ENCODE peak calls at places on chromosomes 12 and 14, in ten cellular contexts. One of them, this sample, is unnamed.

GRCh38 chr12:70576341-70577282 is 60.6 kb downstream of the PTPRB start:
- DNase-seq in CD8-positive, alpha-beta T cell: no peak
- DNase-seq in small intestine: peak; percentile 78
- DNase-seq in SK-N-MC: peak; percentile 63
- DNase-seq in right lobe of liver: no peak
- DNase-seq in brain microvascular endothelial cell: peak; percentile 41
- DNase-seq in stomach: no peak
- DNase-seq in PC-3: peak; percentile 88
- DNase-seq in right cardiac atrium: no peak
- DNase-seq in K562: peak; percentile 72
- DNase-seq in this sample: no peak

GRCh38 chr12:115207216-115207915 is 523.4 kb upstream of the TBX3 start:
- DNase-seq in stomach: no peak
- DNase-seq in right lobe of liver: no peak
- DNase-seq in right cardiac atrium: no peak
- DNase-seq in PC-3: no peak
- DNase-seq in brain microvascular endothelial cell: no peak
- DNase-seq in small intestine: no peak
- DNase-seq in SK-N-MC: no peak
- DNase-seq in CD8-positive, alpha-beta T cell: no peak
- DNase-seq in K562: no peak
- DNase-seq in this sample: no peak

GRCh38 chr12:120116792-120117651 is 469 bp upstream of the RAB35 start:
- DNase-seq in SK-N-MC: peak; percentile 52
- DNase-seq in stomach: peak; percentile 95
- DNase-seq in brain microvascular endothelial cell: peak; percentile 92
- DNase-seq in small intestine: peak; percentile 95
- DNase-seq in right cardiac atrium: peak; percentile 97
- DNase-seq in K562: peak; percentile 96
- DNase-seq in right lobe of liver: peak; percentile 96
- DNase-seq in PC-3: peak; percentile 97
- DNase-seq in CD8-positive, alpha-beta T cell: peak; percentile 95
- DNase-seq in this sample: peak; percentile 96

GRCh38 chr12:121166356-121166755 is 33.7 kb downstream of the P2RX7 start:
- DNase-seq in PC-3: no peak
- DNase-seq in SK-N-MC: no peak
- DNase-seq in stomach: no peak
- DNase-seq in K562: no peak
- DNase-seq in right cardiac atrium: no peak
- DNase-seq in small intestine: no peak
- DNase-seq in CD8-positive, alpha-beta T cell: no peak
- DNase-seq in brain microvascular endothelial cell: no peak
- DNase-seq in right lobe of liver: no peak
- DNase-seq in this sample: no peak

GRCh38 chr14:53411110-53411509 is 258.0 kb upstream of the DDHD1 start:
- DNase-seq in right cardiac atrium: no peak
- DNase-seq in CD8-positive, alpha-beta T cell: no peak
- DNase-seq in K562: no peak
- DNase-seq in PC-3: no peak
- DNase-seq in small intestine: no peak
- DNase-seq in SK-N-MC: no peak
- DNase-seq in right lobe of liver: no peak
- DNase-seq in stomach: no peak
- DNase-seq in brain microvascular endothelial cell: peak; percentile 47
- DNase-seq in this sample: no peak

GRCh38 chr12:91381309-91381804 is 198.7 kb upstream of the DCN start:
- DNase-seq in right cardiac atrium: peak; percentile 67
- DNase-seq in brain microvascular endothelial cell: peak; percentile 83
- DNase-seq in K562: no peak
- DNase-seq in small intestine: peak; percentile 28
- DNase-seq in right lobe of liver: no peak
- DNase-seq in SK-N-MC: peak; percentile 56
- DNase-seq in CD8-positive, alpha-beta T cell: no peak
- DNase-seq in stomach: peak; percentile 48
- DNase-seq in PC-3: peak; percentile 40
- DNase-seq in this sample: no peak

GRCh38 chr14:70077005-70077404 is 111.7 kb downstream of the SLC8A3 start:
- DNase-seq in right cardiac atrium: no peak
- DNase-seq in K562: no peak
- DNase-seq in small intestine: no peak
- DNase-seq in right lobe of liver: no peak
- DNase-seq in brain microvascular endothelial cell: no peak
- DNase-seq in SK-N-MC: no peak
- DNase-seq in stomach: no peak
- DNase-seq in CD8-positive, alpha-beta T cell: no peak
- DNase-seq in PC-3: no peak
- DNase-seq in this sample: no peak

GRCh38 chr12:113485330-113485729 is 13.7 kb upstream of the LHX5 start:
- DNase-seq in small intestine: no peak
- DNase-seq in right lobe of liver: no peak
- DNase-seq in SK-N-MC: no peak
- DNase-seq in K562: no peak
- DNase-seq in brain microvascular endothelial cell: no peak
- DNase-seq in CD8-positive, alpha-beta T cell: no peak
- DNase-seq in PC-3: no peak
- DNase-seq in stomach: no peak
- DNase-seq in right cardiac atrium: no peak
- DNase-seq in this sample: no peak

GRCh38 chr12:6935551-6936377 is 7.9 kb upstream of the RNU7-1 start:
- DNase-seq in SK-N-MC: no peak
- DNase-seq in right cardiac atrium: peak; percentile 62
- DNase-seq in CD8-positive, alpha-beta T cell: no peak
- DNase-seq in K562: no peak
- DNase-seq in small intestine: no peak
- DNase-seq in right lobe of liver: no peak
- DNase-seq in PC-3: no peak
- DNase-seq in brain microvascular endothelial cell: no peak
- DNase-seq in stomach: no peak
- DNase-seq in this sample: no peak

GRCh38 chr12:6935221-6935550 is 7.4 kb downstream of the ATN1 start:
- DNase-seq in right lobe of liver: no peak
- DNase-seq in CD8-positive, alpha-beta T cell: no peak
- DNase-seq in right cardiac atrium: no peak
- DNase-seq in K562: no peak
- DNase-seq in SK-N-MC: no peak
- DNase-seq in small intestine: no peak
- DNase-seq in brain microvascular endothelial cell: no peak
- DNase-seq in stomach: no peak
- DNase-seq in PC-3: no peak
- DNase-seq in this sample: no peak

GRCh38 chr12:6936642-6937480 is 6.8 kb upstream of the RNU7-1 start:
- DNase-seq in stomach: no peak
- DNase-seq in right cardiac atrium: peak; percentile 68
- DNase-seq in PC-3: no peak
- DNase-seq in CD8-positive, alpha-beta T cell: peak; percentile 81
- DNase-seq in brain microvascular endothelial cell: no peak
- DNase-seq in right lobe of liver: peak; percentile 64
- DNase-seq in SK-N-MC: no peak
- DNase-seq in small intestine: no peak
- DNase-seq in K562: no peak
- DNase-seq in this sample: peak; percentile 57

GRCh38 chr12:6937481-6938352 is 5.9 kb upstream of the RNU7-1 start:
- DNase-seq in CD8-positive, alpha-beta T cell: peak; percentile 94
- DNase-seq in right lobe of liver: peak; percentile 96
- DNase-seq in PC-3: peak; percentile 94
- DNase-seq in brain microvascular endothelial cell: peak; percentile 84
- DNase-seq in small intestine: peak; percentile 96
- DNase-seq in stomach: peak; percentile 95
- DNase-seq in K562: peak; percentile 95
- DNase-seq in right cardiac atrium: peak; percentile 97
- DNase-seq in SK-N-MC: peak; percentile 78
- DNase-seq in this sample: peak; percentile 94

GRCh38 chr12:6936378-6936638 is 7.3 kb upstream of the RNU7-1 start:
- DNase-seq in stomach: no peak
- DNase-seq in small intestine: no peak
- DNase-seq in right lobe of liver: no peak
- DNase-seq in brain microvascular endothelial cell: no peak
- DNase-seq in PC-3: no peak
- DNase-seq in K562: no peak
- DNase-seq in SK-N-MC: no peak
- DNase-seq in CD8-positive, alpha-beta T cell: no peak
- DNase-seq in right cardiac atrium: no peak
- DNase-seq in this sample: no peak
- H3K27ac ChIP-seq in stomach: peak overlapping the region; percentile 92
- H3K27ac ChIP-seq in small intestine: no peak overlapping the region
- H3K27ac ChIP-seq in right lobe of liver: no peak overlapping the region
- H3K27ac ChIP-seq in brain microvascular endothelial cell: no peak overlapping the region
- H3K27ac ChIP-seq in PC-3: no peak overlapping the region
- H3K27ac ChIP-seq in K562: no peak overlapping the region
- H3K27ac ChIP-seq in SK-N-MC: peak overlapping the region; percentile 92
- H3K27ac ChIP-seq in CD8-positive, alpha-beta T cell: peak overlapping the region; percentile 89
- H3K27ac ChIP-seq in right cardiac atrium: no peak overlapping the region
- H3K27ac ChIP-seq in this sample: peak overlapping the region; percentile 93

DNA sequence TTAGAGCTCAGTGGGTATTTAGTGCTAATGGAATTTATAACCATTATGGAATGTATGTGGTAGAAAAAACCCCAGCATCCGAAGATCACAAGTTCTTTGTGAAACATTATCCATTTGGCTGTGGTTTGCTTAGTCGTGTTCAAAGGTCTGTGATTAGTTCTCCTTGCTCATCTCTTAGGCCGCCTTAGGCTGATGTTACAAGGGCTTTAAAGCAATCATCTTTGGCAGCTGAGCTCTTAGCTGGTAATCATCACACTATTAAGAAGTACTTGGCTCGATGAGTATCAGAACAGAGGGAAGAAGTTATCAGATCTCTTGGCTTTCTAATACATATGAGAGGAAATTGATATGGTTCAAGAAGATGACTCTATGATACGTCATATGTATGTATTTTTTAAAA is 124.1 kb upstream of the E2F7 start:
- DNase-seq in stomach: no peak
- DNase-seq in small intestine: no peak
- DNase-seq in K562: no peak
- DNase-seq in CD8-positive, alpha-beta T cell: no peak
- DNase-seq in PC-3: no peak
- DNase-seq in right lobe of liver: no peak
- DNase-seq in brain microvascular endothelial cell: peak; percentile 80
- DNase-seq in right cardiac atrium: no peak
- DNase-seq in SK-N-MC: no peak
- DNase-seq in this sample: no peak
- H3K4me3 ChIP-seq in stomach: no peak overlapping the region
- H3K4me3 ChIP-seq in small intestine: no peak overlapping the region
- H3K4me3 ChIP-seq in K562: no peak overlapping the region
- H3K4me3 ChIP-seq in CD8-positive, alpha-beta T cell: no peak overlapping the region
- H3K4me3 ChIP-seq in PC-3: no peak overlapping the region
- H3K4me3 ChIP-seq in right lobe of liver: no peak overlapping the region
- H3K4me3 ChIP-seq in brain microvascular endothelial cell: no peak overlapping the region
- H3K4me3 ChIP-seq in right cardiac atrium: no peak overlapping the region
- H3K4me3 ChIP-seq in SK-N-MC: no peak overlapping the region
- H3K4me3 ChIP-seq in this sample: no peak overlapping the region

GRCh38 chr12:11876301-11876700 is 194.4 kb upstream of the BCL2L14 start:
- DNase-seq in right cardiac atrium: no peak
- DNase-seq in K562: no peak
- DNase-seq in stomach: no peak
- DNase-seq in right lobe of liver: no peak
- DNase-seq in PC-3: no peak
- DNase-seq in SK-N-MC: no peak
- DNase-seq in small intestine: no peak
- DNase-seq in CD8-positive, alpha-beta T cell: no peak
- DNase-seq in brain microvascular endothelial cell: no peak
- DNase-seq in this sample: no peak

GRCh38 chr12:11879306-11879705 is 191.4 kb upstream of the BCL2L14 start:
- DNase-seq in right cardiac atrium: no peak
- DNase-seq in brain microvascular endothelial cell: no peak
- DNase-seq in K562: no peak
- DNase-seq in stomach: no peak
- DNase-seq in CD8-positive, alpha-beta T cell: no peak
- DNase-seq in right lobe of liver: no peak
- DNase-seq in small intestine: no peak
- DNase-seq in SK-N-MC: no peak
- DNase-seq in PC-3: peak; percentile 38
- DNase-seq in this sample: no peak

GRCh38 chr12:11877102-11877826 is 193.5 kb upstream of the BCL2L14 start:
- DNase-seq in K562: no peak
- DNase-seq in brain microvascular endothelial cell: no peak
- DNase-seq in right cardiac atrium: no peak
- DNase-seq in PC-3: no peak
- DNase-seq in SK-N-MC: no peak
- DNase-seq in right lobe of liver: no peak
- DNase-seq in stomach: no peak
- DNase-seq in CD8-positive, alpha-beta T cell: no peak
- DNase-seq in small intestine: no peak
- DNase-seq in this sample: no peak

GRCh38 chr12:11880424-11880823 is 190.3 kb upstream of the BCL2L14 start:
- DNase-seq in PC-3: no peak
- DNase-seq in K562: no peak
- DNase-seq in brain microvascular endothelial cell: no peak
- DNase-seq in CD8-positive, alpha-beta T cell: no peak
- DNase-seq in small intestine: no peak
- DNase-seq in stomach: no peak
- DNase-seq in SK-N-MC: no peak
- DNase-seq in right cardiac atrium: no peak
- DNase-seq in right lobe of liver: no peak
- DNase-seq in this sample: no peak

DNA sequence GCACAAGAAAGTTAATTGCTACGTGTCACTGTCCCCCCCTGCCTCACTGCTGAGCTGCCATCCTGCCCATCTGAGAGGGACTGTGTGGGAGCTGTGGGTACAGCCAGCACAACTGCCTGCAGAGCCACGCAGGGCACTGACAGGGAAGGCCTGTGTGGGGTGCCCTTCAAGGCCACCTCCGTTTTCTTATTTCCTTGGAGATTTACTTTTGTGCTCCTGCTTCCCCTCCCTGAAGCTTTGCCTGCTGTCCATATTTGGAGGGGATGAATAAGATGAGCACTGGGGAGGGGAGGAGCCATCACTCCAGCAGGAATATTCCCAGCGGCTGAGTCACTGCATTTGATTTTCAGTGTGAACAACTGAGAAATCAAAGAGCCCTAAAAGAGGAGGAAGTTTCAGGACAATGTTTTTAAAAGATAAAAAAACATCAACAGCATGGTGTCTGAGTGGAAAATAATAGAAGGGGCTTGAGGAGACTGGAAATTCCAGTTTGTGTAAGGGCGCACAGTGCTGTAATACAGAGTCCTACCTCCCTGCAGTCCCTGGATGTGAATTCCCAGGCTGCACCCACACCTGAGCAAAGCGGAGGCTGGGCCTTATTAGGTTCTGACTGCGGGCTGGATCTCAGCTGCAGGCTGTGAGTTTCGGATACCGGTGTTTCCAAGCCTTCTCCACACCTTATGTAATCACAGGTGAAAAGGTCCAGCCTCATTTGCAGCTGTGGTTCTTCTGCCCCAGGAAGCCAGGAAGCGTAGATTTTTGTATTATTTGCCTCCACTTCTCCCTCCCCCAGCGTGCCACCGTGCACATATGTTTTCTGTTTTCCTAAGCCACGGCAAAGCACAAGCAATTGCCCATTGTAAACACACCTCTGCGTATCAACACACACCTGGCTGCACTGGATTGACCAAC is 192.6 kb upstream of the BCL2L14 start:
- DNase-seq in PC-3: peak; percentile 76
- DNase-seq in K562: no peak
- DNase-seq in brain microvascular endothelial cell: peak; percentile 85
- DNase-seq in right cardiac atrium: no peak
- DNase-seq in stomach: peak; percentile 57
- DNase-seq in small intestine: peak; percentile 54
- DNase-seq in right lobe of liver: no peak
- DNase-seq in CD8-positive, alpha-beta T cell: no peak
- DNase-seq in SK-N-MC: no peak
- DNase-seq in this sample: no peak
- H3K27ac ChIP-seq in PC-3: peak overlapping the region; percentile 83
- H3K27ac ChIP-seq in K562: no peak overlapping the region
- H3K27ac ChIP-seq in brain microvascular endothelial cell: peak overlapping the region; percentile 53
- H3K27ac ChIP-seq in right cardiac atrium: no peak overlapping the region
- H3K27ac ChIP-seq in stomach: peak overlapping the region; percentile 50
- H3K27ac ChIP-seq in small intestine: peak overlapping the region; percentile 34
- H3K27ac ChIP-seq in right lobe of liver: no peak overlapping the region
- H3K27ac ChIP-seq in CD8-positive, alpha-beta T cell: no peak overlapping the region
- H3K27ac ChIP-seq in SK-N-MC: no peak overlapping the region
- H3K27ac ChIP-seq in this sample: no peak overlapping the region

GRCh38 chr12:116759783-116760581 is 21.9 kb downstream of the RNFT2 start:
- DNase-seq in stomach: no peak
- DNase-seq in SK-N-MC: no peak
- DNase-seq in small intestine: peak; percentile 7
- DNase-seq in right lobe of liver: no peak
- DNase-seq in brain microvascular endothelial cell: no peak
- DNase-seq in right cardiac atrium: peak; percentile 73
- DNase-seq in CD8-positive, alpha-beta T cell: no peak
- DNase-seq in PC-3: no peak
- DNase-seq in K562: peak; percentile 87
- DNase-seq in this sample: peak; percentile 47
- H3K4me3 ChIP-seq in stomach: no peak overlapping the region
- H3K4me3 ChIP-seq in SK-N-MC: no peak overlapping the region
- H3K4me3 ChIP-seq in small intestine: no peak overlapping the region
- H3K4me3 ChIP-seq in right lobe of liver: no peak overlapping the region
- H3K4me3 ChIP-seq in brain microvascular endothelial cell: peak overlapping the region; percentile 12
- H3K4me3 ChIP-seq in right cardiac atrium: no peak overlapping the region
- H3K4me3 ChIP-seq in CD8-positive, alpha-beta T cell: no peak overlapping the region
- H3K4me3 ChIP-seq in PC-3: no peak overlapping the region
- H3K4me3 ChIP-seq in K562: peak overlapping the region; percentile 62
- H3K4me3 ChIP-seq in this sample: no peak overlapping the region

This sample was measured in CD4-positive, CD25-positive, alpha-beta regulatory T cell.